ENCODE peak calls at places on chromosomes 1 and 21, in four cellular contexts. One of them, this sample, is unnamed.

GRCh38 chr1:30761312-30762151 is 4.0 kb upstream of the LAPTM5 start:
- DNase-seq in naive thymus-derived CD8-positive, alpha-beta T cell: no peak
- DNase-seq in osteocyte: no peak
- DNase-seq in epithelial cell of esophagus: no peak
- DNase-seq in this sample: no peak

GRCh38 chr1:171802207-171802606 is 20.7 kb downstream of the METTL13 start:
- DNase-seq in naive thymus-derived CD8-positive, alpha-beta T cell: no peak
- DNase-seq in epithelial cell of esophagus: no peak
- DNase-seq in osteocyte: no peak
- DNase-seq in this sample: no peak

GRCh38 chr1:70458120-70458519 is 47.1 kb downstream of the CTH start:
- DNase-seq in osteocyte: no peak
- DNase-seq in naive thymus-derived CD8-positive, alpha-beta T cell: no peak
- DNase-seq in epithelial cell of esophagus: no peak
- DNase-seq in this sample: no peak

GRCh38 chr1:48906729-48907128 is 130.0 kb upstream of the BEND5 start:
- DNase-seq in epithelial cell of esophagus: no peak
- DNase-seq in osteocyte: no peak
- DNase-seq in naive thymus-derived CD8-positive, alpha-beta T cell: no peak
- DNase-seq in this sample: no peak

GRCh38 chr1:90616395-90616794 is 100.7 kb downstream of the BARHL2 start:
- DNase-seq in osteocyte: no peak
- DNase-seq in epithelial cell of esophagus: peak
- DNase-seq in naive thymus-derived CD8-positive, alpha-beta T cell: no peak
- DNase-seq in this sample: no peak

GRCh38 chr21:46038871-46039397 is 57.4 kb downstream of the COL6A1 start:
- DNase-seq in osteocyte: peak
- DNase-seq in epithelial cell of esophagus: no peak
- DNase-seq in naive thymus-derived CD8-positive, alpha-beta T cell: no peak
- DNase-seq in this sample: no peak

GRCh38 chr1:38872401-38873026 is 634 bp downstream of the MYCBP start:
- DNase-seq in osteocyte: no peak
- DNase-seq in epithelial cell of esophagus: peak
- DNase-seq in naive thymus-derived CD8-positive, alpha-beta T cell: no peak
- DNase-seq in this sample: no peak

GRCh38 chr1:234583755-234584430 is 26.1 kb downstream of the IRF2BP2 start:
- DNase-seq in epithelial cell of esophagus: no peak
- DNase-seq in osteocyte: peak
- DNase-seq in naive thymus-derived CD8-positive, alpha-beta T cell: no peak
- DNase-seq in this sample: no peak

GRCh38 chr21:30345014-30345413 is 3.4 kb downstream of the KRTAP23-1 start:
- DNase-seq in naive thymus-derived CD8-positive, alpha-beta T cell: no peak
- DNase-seq in osteocyte: no peak
- DNase-seq in epithelial cell of esophagus: no peak
- DNase-seq in this sample: no peak

GRCh38 chr1:163585796-163586195 is 264.0 kb downstream of the NUF2 start:
- DNase-seq in epithelial cell of esophagus: no peak
- DNase-seq in osteocyte: no peak
- DNase-seq in naive thymus-derived CD8-positive, alpha-beta T cell: no peak
- DNase-seq in this sample: no peak

This sample was measured in KG1.